ENCODE peak calls at places on chromosome 11, in four cellular contexts. D is H9, C is IMR-90, P is left lung. K is an unnamed sample. For H3K4me1, the result is how much of the 10 kb centered on the place peaks cover.

GRCh38 chr11:123597859-123598258 is 56.6 kb downstream of the SCN3B start:
- DNase-seq in D (no peak), C (no peak), P (no peak), K (no peak)

GRCh38 chr11:80136991-80137390 is 696.2 kb upstream of the TENM4 start:
- DNase-seq in D (no peak), C (no peak), P (no peak), K (no peak)

GRCh38 chr11:121451982-121452608 is at the start of gene SORL1:
- DNase-seq in D (peak), C (peak), P (peak), K (peak)

GRCh38 chr11:65242389-65242788 is 19.4 kb upstream of the POLA2 start:
- DNase-seq in D (no peak), C (no peak), P (no peak), K (no peak)

GRCh38 chr11:75241906-75242644 is 1.5 kb downstream of the TPBGL start:
- DNase-seq in D (peak), C (no peak), P (peak), K (no peak)

GRCh38 chr11:122979815-122980656 is 1.6 kb downstream of the BSX start:
- DNase-seq in D (peak), C (no peak), P (no peak), K (no peak)

GRCh38 chr11:120028181-120028935 is 109.6 kb downstream of the TRIM29 start:
- DNase-seq in D (peak), C (no peak), P (no peak), K (no peak)

GRCh38 chr11:20631525-20632168 is 32.2 kb downstream of the SLC6A5 start:
- DNase-seq in D (no peak), C (no peak), P (no peak), K (no peak)

GRCh38 chr11:106061249-106061794 is 15.8 kb downstream of the KBTBD3 start:
- DNase-seq in D (no peak), C (no peak), P (no peak), K (no peak)

GRCh38 chr11:70556884-70557741 is 158.8 kb downstream of the CTTN start:
- DNase-seq in D (no peak), C (no peak), P (no peak), K (no peak)

GRCh38 chr11:100835854-100836253 is 148.8 kb downstream of the ARHGAP42 start:
- DNase-seq in D (no peak), C (no peak), P (no peak), K (no peak)

GRCh38 chr11:3223932-3224729 is 5.5 kb upstream of the MRGPRG start:
- DNase-seq in D (peak), C (no peak), P (peak), K (no peak)

GRCh38 chr11:12845739-12846358 is 163.3 kb upstream of the RASSF10 start:
- DNase-seq in D (no peak), C (peak), P (no peak), K (peak)

GRCh38 chr11:79122759-79123158 is 318.1 kb downstream of the TENM4 start:
- DNase-seq in D (no peak), C (no peak), P (no peak), K (no peak)

GRCh38 chr11:119585038-119585666 is 143.8 kb downstream of the NECTIN1 start:
- DNase-seq in D (peak), C (no peak), P (no peak), K (peak)

GRCh38 chr11:19597876-19598275 is 114.8 kb upstream of the NAV2 start:
- DNase-seq in D (peak), C (no peak), P (no peak), K (no peak)

GRCh38 chr11:83056204-83056603 is 15.5 kb downstream of the RAB30 start:
- DNase-seq in D (no peak), C (no peak), P (no peak), K (no peak)

GRCh38 chr11:46895821-46896220 is 22.5 kb downstream of the LRP4 start:
- DNase-seq in D (no peak), C (no peak), P (peak), K (no peak)

GRCh38 chr11:69861901-69862300 is 42.7 kb upstream of the FGF3 start:
- DNase-seq in D (no peak), C (no peak), P (peak), K (no peak)

GRCh38 chr11:130175898-130176297 is 16.3 kb downstream of the ST14 start:
- DNase-seq in D (no peak), C (no peak), P (no peak), K (no peak)
- H3K4me1 ChIP-seq in D (under half), C (under half), P (under half), K (under half)

GRCh38 chr11:62497132-62497915 is 49.3 kb downstream of the AHNAK start:
- DNase-seq in D (peak), C (peak), P (no peak), K (peak)
- TF ChIP-seq CTCF in D (peak), C (peak), P (no peak), K (peak)

GRCh38 chr11:62548545-62549335 is 2.1 kb upstream of the AHNAK start:
- DNase-seq in D (no peak), C (no peak), P (no peak), K (no peak)
- H3K4me1 ChIP-seq in D (under half), C (under half), P (under half), K (under half)

DNA sequence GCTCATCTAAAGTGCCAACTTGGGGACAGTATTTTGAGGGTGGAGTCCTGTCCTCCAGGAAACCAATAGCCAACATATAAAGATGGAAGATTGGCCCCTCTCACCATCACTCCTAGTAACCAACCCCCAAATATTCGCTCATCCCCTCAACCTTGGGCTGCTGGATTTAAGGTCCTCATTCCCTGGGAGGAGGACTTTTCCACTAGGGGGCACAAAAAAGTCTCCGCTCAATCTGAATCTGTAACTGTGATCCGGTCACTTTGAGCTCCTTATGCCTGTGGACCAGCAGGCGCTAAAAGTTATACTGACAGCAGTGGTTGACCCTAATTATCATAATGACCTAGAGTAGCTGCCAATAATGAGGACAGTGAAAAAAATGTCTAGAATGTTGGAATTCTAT is 20.5 kb upstream of the CLPB start:
- DNase-seq in D (no peak), C (no peak), P (no peak), K (no peak)
- TF ChIP-seq CTCF in D (peak), C (no peak), P (no peak), K (peak)

DNA sequence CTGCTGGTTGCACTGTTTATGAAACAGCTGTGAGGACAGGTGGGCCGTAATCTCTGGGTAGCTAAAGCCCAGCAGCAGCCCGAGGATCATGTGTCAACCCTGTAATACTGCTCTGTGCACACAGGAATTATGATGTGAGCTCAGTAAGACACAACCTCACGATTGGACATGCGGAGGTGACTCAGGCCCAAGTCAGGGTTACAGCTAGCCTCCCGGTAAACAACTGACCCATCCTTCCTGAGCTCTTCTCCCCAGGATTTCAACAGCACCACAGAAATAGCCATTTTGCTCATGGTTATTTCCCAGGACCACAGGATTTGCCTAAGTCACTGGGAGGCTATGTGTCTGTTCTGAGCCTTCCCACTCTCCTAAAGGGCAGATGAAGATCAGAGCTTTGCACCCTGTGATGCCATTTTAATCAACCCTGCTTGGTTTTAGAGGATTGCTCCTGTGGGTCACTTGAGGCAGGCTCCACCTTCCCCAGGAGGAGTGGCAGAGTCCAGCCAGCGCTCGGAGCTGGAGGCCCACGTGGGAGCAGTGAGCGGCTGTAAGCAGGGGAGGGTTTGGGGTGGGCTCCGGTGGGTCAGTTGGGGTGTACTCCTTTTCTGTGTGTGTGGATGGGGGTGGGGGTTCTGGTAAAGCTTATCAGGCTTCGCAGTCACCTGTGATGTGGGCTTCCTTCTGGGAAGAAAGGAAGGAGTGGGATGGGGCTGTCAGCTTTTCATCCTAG is at the start of gene AMPD3:
- DNase-seq in D (peak), C (peak), P (no peak), K (no peak)
- H3K4me1 ChIP-seq in D (under half), C (under half), P (under half), K (under half)

GRCh38 chr11:1827931-1828330 is 6.9 kb upstream of the SYT8 start:
- DNase-seq in D (no peak), C (no peak), P (no peak), K (no peak)

GRCh38 chr11:1825785-1826451 is 8.9 kb upstream of the SYT8 start:
- DNase-seq in D (no peak), C (no peak), P (no peak), K (no peak)

GRCh38 chr11:1826552-1827094 is 8.2 kb upstream of the SYT8 start:
- DNase-seq in D (peak), C (peak), P (no peak), K (no peak)

GRCh38 chr11:1828542-1828941 is 6.2 kb upstream of the SYT8 start:
- DNase-seq in D (no peak), C (no peak), P (no peak), K (no peak)

DNA sequence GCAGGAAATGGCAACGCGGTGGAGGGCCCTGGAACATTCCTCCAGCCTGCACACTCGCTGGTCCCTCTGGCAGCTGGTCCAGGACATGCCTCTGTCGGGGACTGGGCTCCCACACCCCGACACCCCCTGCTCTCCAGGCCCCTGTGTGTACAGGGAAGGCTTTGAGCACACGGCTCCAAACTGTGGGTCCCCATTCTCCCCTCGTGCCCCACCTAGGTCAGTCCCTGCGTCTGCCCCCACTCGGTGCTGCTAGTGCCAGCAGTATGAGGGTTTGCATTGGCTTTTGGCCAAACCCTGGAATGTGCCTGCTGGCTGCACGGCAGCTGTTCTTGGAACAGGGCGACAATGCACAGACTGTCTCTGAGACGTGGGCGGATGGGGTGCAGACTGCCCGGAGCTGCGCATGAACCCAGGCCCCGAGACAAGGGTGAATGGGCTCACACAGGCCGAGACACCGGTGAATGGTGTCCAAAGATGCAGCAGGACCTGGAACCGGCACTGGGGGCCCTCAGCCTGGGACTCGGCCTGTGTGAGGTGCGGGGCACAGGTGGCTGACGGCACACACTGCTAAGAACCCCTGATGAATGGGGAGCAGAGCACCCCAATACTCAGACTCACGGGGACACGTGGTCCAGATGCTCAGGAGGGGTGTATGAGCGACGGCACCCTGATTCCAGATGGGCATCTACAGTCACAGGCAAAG is 7.5 kb upstream of the SYT8 start:
- DNase-seq in D (no peak), C (peak), P (peak), K (peak)
- TF ChIP-seq CTCF in D (no peak), C (no peak), P (no peak), K (no peak)

GRCh38 chr11:128911701-128912100 is 20.5 kb downstream of the KCNJ5 start:
- DNase-seq in D (no peak), C (no peak), P (no peak), K (no peak)

GRCh38 chr11:128909438-128910125 is 18.4 kb downstream of the KCNJ5 start:
- DNase-seq in D (no peak), C (no peak), P (no peak), K (no peak)

GRCh38 chr11:128908391-128909246 is 17.5 kb downstream of the KCNJ5 start:
- DNase-seq in D (no peak), C (peak), P (peak), K (no peak)

GRCh38 chr11:128911239-128911638 is 20.1 kb downstream of the KCNJ5 start:
- DNase-seq in D (no peak), C (no peak), P (no peak), K (no peak)

DNA sequence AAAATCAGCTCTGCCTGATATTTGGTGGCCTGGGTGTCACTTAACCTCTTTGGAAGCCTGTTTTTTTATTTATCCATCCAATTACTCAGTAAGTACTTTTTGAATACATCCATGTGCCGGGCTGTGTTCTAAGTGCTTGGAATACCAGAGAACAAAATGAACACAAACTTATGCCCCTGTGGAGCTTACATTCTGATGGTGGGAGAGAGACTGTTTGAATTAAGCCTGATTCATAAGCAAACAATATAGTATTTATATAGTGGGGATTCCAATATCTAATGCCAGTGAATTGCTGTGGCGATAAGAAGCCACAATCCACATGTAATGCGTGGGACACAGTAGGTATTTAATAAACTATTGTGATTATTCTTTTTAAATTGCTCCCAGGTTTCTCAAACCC is 19.4 kb downstream of the KCNJ5 start:
- DNase-seq in D (no peak), C (peak), P (no peak), K (no peak)
- H3K4me1 ChIP-seq in D (under half), C (under half), P (under half), K (under half)